ENCODE peak calls at places on chromosomes 16 and 17, in five cellular contexts. K is heart right ventricle, V is GM13977, G is mammary epithelial cell, H is endothelial cell. S is an unnamed sample.
A peak's percentile ranks its signal among the peaks of the same experiment; 100 is the strongest.

GRCh38 chr17:1872976-1873375 is 43.2 kb downstream of the RPA1 start:
- DNase-seq in K (no peak), V (peak; percentile 32), G (no peak), H (no peak), S (no peak)

GRCh38 chr16:85497622-85498314 is 115.4 kb upstream of the GSE1 start:
- DNase-seq in K (no peak), V (no peak), G (no peak), H (no peak), S (no peak)

GRCh38 chr17:45722161-45722560 is 62.0 kb upstream of the CRHR1 start:
- DNase-seq in K (no peak), V (no peak), G (no peak), H (peak; percentile 56), S (peak; percentile 50)

GRCh38 chr17:43468746-43469544 is 14.8 kb upstream of the DHX8 start:
- DNase-seq in K (no peak), V (no peak), G (peak; percentile 100), H (no peak), S (no peak)

GRCh38 chr16:17416461-17417221 is 54.1 kb downstream of the XYLT1 start:
- DNase-seq in K (no peak), V (peak; percentile 85), G (no peak), H (no peak), S (peak; percentile 40)

GRCh38 chr16:80997139-80997798 is 9.4 kb downstream of the CMC2 start:
- DNase-seq in K (no peak), V (peak; percentile 8), G (no peak), H (no peak), S (no peak)

GRCh38 chr16:84648595-84649510 is 542 bp downstream of the KLHL36 start:
- DNase-seq in K (peak; percentile 61), V (peak; percentile 90), G (peak; percentile 32), H (peak; percentile 43), S (peak; percentile 68)

GRCh38 chr16:77993111-77993571 is 29.2 kb upstream of the CLEC3A start:
- DNase-seq in K (no peak), V (no peak), G (no peak), H (no peak), S (no peak)

GRCh38 chr16:69566437-69567030 is 768 bp downstream of the NFAT5 start:
- DNase-seq in K (peak; percentile 58), V (peak; percentile 78), G (peak; percentile 60), H (peak; percentile 47), S (peak; percentile 61)

GRCh38 chr17:73411330-73411747 is 99.5 kb upstream of the CDC42EP4 start:
- DNase-seq in K (no peak), V (no peak), G (no peak), H (no peak), S (peak; percentile 30)

GRCh38 chr17:69607162-69607834 is 192.8 kb downstream of the MAP2K6 start:
- DNase-seq in K (peak; percentile 65), V (peak; percentile 46), G (peak; percentile 75), H (peak; percentile 73), S (peak; percentile 62)

GRCh38 chr16:887846-888245 is 82.9 kb downstream of the LMF1 start:
- DNase-seq in K (no peak), V (no peak), G (no peak), H (no peak), S (no peak)

GRCh38 chr16:48687421-48688038 is 77.5 kb upstream of the N4BP1 start:
- DNase-seq in K (peak; percentile 20), V (peak; percentile 64), G (peak; percentile 60), H (peak; percentile 65), S (peak; percentile 62)

GRCh38 chr16:80563807-80564206 is 23.0 kb downstream of the DYNLRB2 start:
- DNase-seq in K (no peak), V (no peak), G (no peak), H (no peak), S (no peak)

GRCh38 chr17:82665226-82665625 is 17.0 kb upstream of the WDR45B start:
- DNase-seq in K (no peak), V (no peak), G (no peak), H (no peak), S (no peak)

GRCh38 chr17:27630607-27631408 is at the start of gene LGALS9:
- DNase-seq in K (peak; percentile 35), V (peak; percentile 67), G (peak; percentile 29), H (no peak), S (no peak)

GRCh38 chr16:15854061-15854460 is 2.8 kb downstream of the MYH11 start:
- DNase-seq in K (no peak), V (no peak), G (no peak), H (no peak), S (no peak)

GRCh38 chr17:63772801-63773271 is 561 bp downstream of the CCDC47 start:
- DNase-seq in K (no peak), V (no peak), G (peak; percentile 44), H (no peak), S (no peak)

GRCh38 chr16:4994719-4995434 is 36.7 kb downstream of the SEC14L5 start:
- DNase-seq in K (no peak), V (no peak), G (no peak), H (no peak), S (no peak)

GRCh38 chr16:85136705-85137322 is 24.5 kb upstream of the CIBAR2 start:
- DNase-seq in K (peak; percentile 48), V (no peak), G (no peak), H (no peak), S (no peak)

GRCh38 chr16:2466667-2467300 is 4.3 kb upstream of the NTN3 start:
- DNase-seq in K (no peak), V (no peak), G (no peak), H (no peak), S (no peak)

GRCh38 chr16:67109407-67110135 is at the start of gene PHAF1:
- DNase-seq in K (peak; percentile 96), V (peak; percentile 100), G (peak; percentile 93), H (peak; percentile 97), S (peak; percentile 99)

GRCh38 chr17:76246080-76247066 is 6.1 kb upstream of the RNF157 start:
- DNase-seq in K (no peak), V (peak; percentile 87), G (no peak), H (no peak), S (peak; percentile 38)

GRCh38 chr17:31674305-31674704 is 184.7 kb downstream of the COPRS start:
- DNase-seq in K (no peak), V (no peak), G (peak; percentile 54), H (no peak), S (no peak)

GRCh38 chr16:62208934-62209333 is 172.7 kb upstream of the CDH8 start:
- DNase-seq in K (no peak), V (no peak), G (no peak), H (no peak), S (no peak)

DNA sequence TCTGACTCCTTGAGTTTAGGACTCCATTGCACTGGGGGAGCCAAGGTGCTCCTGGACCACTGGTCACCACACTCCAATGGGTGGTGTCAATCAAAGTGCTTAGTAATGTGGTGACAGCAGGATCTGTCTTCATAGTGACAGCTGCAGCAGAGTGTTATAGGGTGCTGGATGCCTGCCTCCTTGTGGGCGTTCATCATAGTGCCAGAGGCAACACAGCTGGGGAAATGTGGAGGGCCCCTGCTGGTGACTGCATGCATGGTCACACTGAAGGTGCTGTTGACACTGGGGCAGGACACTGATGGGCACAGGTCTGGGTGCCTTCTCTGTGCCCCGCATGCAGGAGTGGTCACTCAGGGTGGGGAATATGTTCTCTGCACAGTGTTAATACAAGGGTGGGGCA is 177.5 kb upstream of the CDH8 start:
- DNase-seq in K (no peak), V (no peak), G (no peak), H (peak; percentile 19), S (no peak)
- TF ChIP-seq CTCF in K (no peak), V (peak; percentile 18), G (peak; percentile 56), H (peak; percentile 66), S (no peak)

GRCh38 chr17:75105269-75106080 is 4.3 kb upstream of the ARMC7 start:
- DNase-seq in K (no peak), V (peak; percentile 71), G (no peak), H (peak; percentile 83), S (peak; percentile 61)
- TF ChIP-seq CTCF in K (peak; percentile 67), V (peak; percentile 65), G (peak; percentile 74), H (peak; percentile 89), S (peak; percentile 82)

GRCh38 chr17:8186787-8187516 is 3.0 kb downstream of the BORCS6 start:
- DNase-seq in K (peak; percentile 91), V (peak; percentile 81), G (peak; percentile 95), H (peak; percentile 93), S (peak; percentile 93)
- TF ChIP-seq CTCF in K (peak; percentile 36), V (peak; percentile 40), G (no peak), H (no peak), S (no peak)

GRCh38 chr17:41437769-41438168 is 3.0 kb downstream of the KRT38 start:
- DNase-seq in K (no peak), V (no peak), G (no peak), H (no peak), S (no peak)
- TF ChIP-seq CTCF in K (no peak), V (no peak), G (no peak), H (no peak), S (no peak)

GRCh38 chr17:39939588-39940419 is 12.3 kb downstream of the LRRC3C start:
- DNase-seq in K (no peak), V (peak; percentile 75), G (peak; percentile 76), H (no peak), S (no peak)
- TF ChIP-seq CTCF in K (peak; percentile 41), V (peak; percentile 43), G (peak; percentile 24), H (no peak), S (peak; percentile 24)